ENCODE peak calls at places on chromosome 12, in five cellular contexts. One of them, this sample, is unnamed.

GRCh38 chr12:107570721-107571120 is 114.9 kb upstream of the PWP1 start:
- DNase-seq in tibial artery: no peak
- DNase-seq in myocyte: no peak
- DNase-seq in heart left ventricle: no peak
- DNase-seq in GM04503: no peak
- DNase-seq in this sample: no peak

GRCh38 chr12:39872425-39872824 is 233.5 kb downstream of the SLC2A13 start:
- DNase-seq in tibial artery: no peak
- DNase-seq in myocyte: peak; percentile 6
- DNase-seq in heart left ventricle: no peak
- DNase-seq in GM04503: no peak
- DNase-seq in this sample: no peak

GRCh38 chr12:51905507-51906438 is 1.5 kb upstream of the ACVRL1 start:
- DNase-seq in tibial artery: peak; percentile 91
- DNase-seq in myocyte: peak; percentile 90
- DNase-seq in heart left ventricle: peak; percentile 94
- DNase-seq in GM04503: no peak
- DNase-seq in this sample: peak; percentile 94

GRCh38 chr12:14327717-14328116 is 37.8 kb upstream of the ATF7IP start:
- DNase-seq in tibial artery: no peak
- DNase-seq in myocyte: peak; percentile 48
- DNase-seq in heart left ventricle: no peak
- DNase-seq in GM04503: peak; percentile 70
- DNase-seq in this sample: no peak

GRCh38 chr12:111506260-111506659 is 92.9 kb downstream of the ATXN2 start:
- DNase-seq in tibial artery: no peak
- DNase-seq in myocyte: no peak
- DNase-seq in heart left ventricle: no peak
- DNase-seq in GM04503: no peak
- DNase-seq in this sample: no peak

GRCh38 chr12:92360543-92360942 is 214.9 kb upstream of the BTG1 start:
- DNase-seq in tibial artery: no peak
- DNase-seq in myocyte: no peak
- DNase-seq in heart left ventricle: no peak
- DNase-seq in GM04503: no peak
- DNase-seq in this sample: no peak

GRCh38 chr12:66149702-66150398 is 19.3 kb upstream of the LLPH start:
- DNase-seq in tibial artery: peak; percentile 55
- DNase-seq in myocyte: no peak
- DNase-seq in heart left ventricle: peak; percentile 35
- DNase-seq in GM04503: no peak
- DNase-seq in this sample: no peak

GRCh38 chr12:75977952-75978671 is 53.5 kb downstream of the PHLDA1 start:
- DNase-seq in tibial artery: peak; percentile 71
- DNase-seq in myocyte: peak; percentile 97
- DNase-seq in heart left ventricle: peak; percentile 44
- DNase-seq in GM04503: peak; percentile 99
- DNase-seq in this sample: peak; percentile 86

GRCh38 chr12:116314477-116314876 is 37.0 kb upstream of the MED13L start:
- DNase-seq in tibial artery: no peak
- DNase-seq in myocyte: no peak
- DNase-seq in heart left ventricle: no peak
- DNase-seq in GM04503: no peak
- DNase-seq in this sample: no peak

GRCh38 chr12:124422142-124422569 is 127.3 kb downstream of the RFLNA start:
- DNase-seq in tibial artery: peak; percentile 61
- DNase-seq in myocyte: peak; percentile 55
- DNase-seq in heart left ventricle: no peak
- DNase-seq in GM04503: no peak
- DNase-seq in this sample: no peak

GRCh38 chr12:50017047-50017446 is 8.2 kb downstream of the RACGAP1 start:
- DNase-seq in tibial artery: peak; percentile 77
- DNase-seq in myocyte: peak; percentile 73
- DNase-seq in heart left ventricle: peak; percentile 56
- DNase-seq in GM04503: no peak
- DNase-seq in this sample: peak; percentile 86